ENCODE peak calls at places on chromosomes 12 and 14, in eight cellular contexts. One of them, this sample, is unnamed.

GRCh38 chr14:22598099-22598895 is at the start of gene ABHD4:
- DNase-seq in fibroblast of mammary gland: peak
- DNase-seq in progenitor cell of endocrine pancreas: peak
- DNase-seq in nephron progenitor cell: peak
- DNase-seq in activated naive CD8-positive, alpha-beta T cell treated with anti-CD3 and anti-CD28 coated beads for 36 hours: peak
- DNase-seq in AML-193: peak
- DNase-seq in WTC11: peak
- DNase-seq in sciatic nerve: peak
- DNase-seq in this sample: peak

GRCh38 chr12:116604151-116604550 is 45.0 kb downstream of the MAP1LC3B2 start:
- DNase-seq in fibroblast of mammary gland: peak
- DNase-seq in progenitor cell of endocrine pancreas: no peak
- DNase-seq in nephron progenitor cell: no peak
- DNase-seq in activated naive CD8-positive, alpha-beta T cell treated with anti-CD3 and anti-CD28 coated beads for 36 hours: no peak
- DNase-seq in AML-193: no peak
- DNase-seq in WTC11: no peak
- DNase-seq in sciatic nerve: no peak
- DNase-seq in this sample: peak

GRCh38 chr12:67355428-67356385 is 86.5 kb downstream of the CAND1 start:
- DNase-seq in fibroblast of mammary gland: peak
- DNase-seq in progenitor cell of endocrine pancreas: no peak
- DNase-seq in nephron progenitor cell: peak
- DNase-seq in activated naive CD8-positive, alpha-beta T cell treated with anti-CD3 and anti-CD28 coated beads for 36 hours: no peak
- DNase-seq in AML-193: peak
- DNase-seq in WTC11: no peak
- DNase-seq in sciatic nerve: no peak
- DNase-seq in this sample: peak

GRCh38 chr12:117356048-117356447 is 5.4 kb downstream of the NOS1 start:
- DNase-seq in fibroblast of mammary gland: no peak
- DNase-seq in progenitor cell of endocrine pancreas: no peak
- DNase-seq in nephron progenitor cell: no peak
- DNase-seq in activated naive CD8-positive, alpha-beta T cell treated with anti-CD3 and anti-CD28 coated beads for 36 hours: no peak
- DNase-seq in AML-193: no peak
- DNase-seq in WTC11: no peak
- DNase-seq in sciatic nerve: no peak
- DNase-seq in this sample: no peak

GRCh38 chr12:51076235-51076930 is 7.0 kb downstream of the CSRNP2 start:
- DNase-seq in fibroblast of mammary gland: no peak
- DNase-seq in progenitor cell of endocrine pancreas: no peak
- DNase-seq in nephron progenitor cell: no peak
- DNase-seq in activated naive CD8-positive, alpha-beta T cell treated with anti-CD3 and anti-CD28 coated beads for 36 hours: no peak
- DNase-seq in AML-193: no peak
- DNase-seq in WTC11: no peak
- DNase-seq in sciatic nerve: no peak
- DNase-seq in this sample: no peak

GRCh38 chr12:54173066-54173726 is 15.6 kb downstream of the SMUG1 start:
- DNase-seq in fibroblast of mammary gland: peak
- DNase-seq in progenitor cell of endocrine pancreas: no peak
- DNase-seq in nephron progenitor cell: peak
- DNase-seq in activated naive CD8-positive, alpha-beta T cell treated with anti-CD3 and anti-CD28 coated beads for 36 hours: peak
- DNase-seq in AML-193: no peak
- DNase-seq in WTC11: peak
- DNase-seq in sciatic nerve: no peak
- DNase-seq in this sample: peak

GRCh38 chr14:45199246-45199645 is 53.8 kb downstream of the MIS18BP1 start:
- DNase-seq in fibroblast of mammary gland: peak
- DNase-seq in progenitor cell of endocrine pancreas: no peak
- DNase-seq in nephron progenitor cell: no peak
- DNase-seq in activated naive CD8-positive, alpha-beta T cell treated with anti-CD3 and anti-CD28 coated beads for 36 hours: no peak
- DNase-seq in AML-193: no peak
- DNase-seq in WTC11: no peak
- DNase-seq in sciatic nerve: no peak
- DNase-seq in this sample: no peak

GRCh38 chr14:88476375-88476774 is 78.4 kb downstream of the PTPN21 start:
- DNase-seq in fibroblast of mammary gland: peak
- DNase-seq in progenitor cell of endocrine pancreas: no peak
- DNase-seq in nephron progenitor cell: no peak
- DNase-seq in activated naive CD8-positive, alpha-beta T cell treated with anti-CD3 and anti-CD28 coated beads for 36 hours: no peak
- DNase-seq in AML-193: no peak
- DNase-seq in WTC11: no peak
- DNase-seq in sciatic nerve: no peak
- DNase-seq in this sample: no peak

GRCh38 chr14:85416771-85417170 is 113.2 kb upstream of the FLRT2 start:
- DNase-seq in fibroblast of mammary gland: peak
- DNase-seq in progenitor cell of endocrine pancreas: no peak
- DNase-seq in nephron progenitor cell: no peak
- DNase-seq in activated naive CD8-positive, alpha-beta T cell treated with anti-CD3 and anti-CD28 coated beads for 36 hours: no peak
- DNase-seq in AML-193: peak
- DNase-seq in WTC11: no peak
- DNase-seq in sciatic nerve: no peak
- DNase-seq in this sample: peak

GRCh38 chr12:15575797-15576560 is 213.2 kb downstream of the EPS8 start:
- DNase-seq in fibroblast of mammary gland: no peak
- DNase-seq in progenitor cell of endocrine pancreas: no peak
- DNase-seq in nephron progenitor cell: no peak
- DNase-seq in activated naive CD8-positive, alpha-beta T cell treated with anti-CD3 and anti-CD28 coated beads for 36 hours: no peak
- DNase-seq in AML-193: no peak
- DNase-seq in WTC11: no peak
- DNase-seq in sciatic nerve: no peak
- DNase-seq in this sample: no peak

GRCh38 chr14:68506645-68507405 is 286.0 kb downstream of the ZFP36L1 start:
- DNase-seq in fibroblast of mammary gland: no peak
- DNase-seq in progenitor cell of endocrine pancreas: no peak
- DNase-seq in nephron progenitor cell: no peak
- DNase-seq in activated naive CD8-positive, alpha-beta T cell treated with anti-CD3 and anti-CD28 coated beads for 36 hours: no peak
- DNase-seq in AML-193: no peak
- DNase-seq in WTC11: no peak
- DNase-seq in sciatic nerve: no peak
- DNase-seq in this sample: no peak

GRCh38 chr12:23628836-23629235 is 320.6 kb downstream of the SOX5 start:
- DNase-seq in fibroblast of mammary gland: no peak
- DNase-seq in progenitor cell of endocrine pancreas: no peak
- DNase-seq in nephron progenitor cell: no peak
- DNase-seq in activated naive CD8-positive, alpha-beta T cell treated with anti-CD3 and anti-CD28 coated beads for 36 hours: no peak
- DNase-seq in AML-193: no peak
- DNase-seq in WTC11: no peak
- DNase-seq in sciatic nerve: no peak
- DNase-seq in this sample: no peak

GRCh38 chr12:46904406-46905240 is 78.8 kb upstream of the SLC38A4 start:
- DNase-seq in fibroblast of mammary gland: no peak
- DNase-seq in progenitor cell of endocrine pancreas: no peak
- DNase-seq in nephron progenitor cell: no peak
- DNase-seq in activated naive CD8-positive, alpha-beta T cell treated with anti-CD3 and anti-CD28 coated beads for 36 hours: no peak
- DNase-seq in AML-193: no peak
- DNase-seq in WTC11: no peak
- DNase-seq in sciatic nerve: no peak
- DNase-seq in this sample: no peak

This sample was measured in NB4.